ENCODE peak calls at places on chromosome 1, in four cellular contexts. M, O, L and F are unnamed samples.

GRCh38 chr1:66652556-66652955 is 99.7 kb upstream of the DYNLT5 start:
- DNase-seq in L (no peak), M (no peak), O (no peak), F (peak; percentile 26)

GRCh38 chr1:154896811-154897286 is 26.8 kb upstream of the KCNN3 start:
- DNase-seq in O (no peak), M (no peak), L (no peak), F (peak; percentile 12)

GRCh38 chr1:230753586-230754251 is 6.5 kb downstream of the CAPN9 start:
- DNase-seq in O (no peak), M (peak; percentile 92), L (peak; percentile 46), F (peak; percentile 63)

GRCh38 chr1:114729782-114730181 is 13.2 kb upstream of the NRAS start:
- DNase-seq in L (no peak), M (no peak), O (no peak), F (no peak)

GRCh38 chr1:204335085-204335484 is 24.6 kb downstream of the PLEKHA6 start:
- DNase-seq in O (no peak), L (no peak), M (no peak), F (no peak)

GRCh38 chr1:36322786-36323635 is 434 bp downstream of the EVA1B start:
- DNase-seq in M (no peak), O (no peak), L (no peak), F (no peak)

GRCh38 chr1:30965914-30966313 is 57.4 kb upstream of the SDC3 start:
- DNase-seq in O (no peak), L (no peak), M (no peak), F (no peak)

GRCh38 chr1:42392923-42393848 is 12.6 kb downstream of the RIMKLA start:
- DNase-seq in O (no peak), M (no peak), L (no peak), F (no peak)

GRCh38 chr1:228333739-228334115 is 72.9 kb downstream of the TRIM11 start:
- DNase-seq in L (no peak), O (no peak), M (no peak), F (no peak)

GRCh38 chr1:147721711-147722110 is 38.7 kb downstream of the GJA5 start:
- DNase-seq in M (no peak), O (no peak), L (peak; percentile 92), F (no peak)

GRCh38 chr1:177138347-177138746 is 26.2 kb downstream of the ASTN1 start:
- DNase-seq in L (no peak), M (no peak), O (no peak), F (no peak)

GRCh38 chr1:235873045-235873444 is 6.3 kb upstream of the LYST start:
- DNase-seq in O (no peak), M (no peak), L (no peak), F (no peak)

GRCh38 chr1:246517391-246517790 is 10.3 kb upstream of the SMYD3 start:
- DNase-seq in O (no peak), M (no peak), L (no peak), F (no peak)

GRCh38 chr1:212606042-212606733 is 2.4 kb upstream of the ATF3 start:
- DNase-seq in M (no peak), O (no peak), L (peak; percentile 13), F (no peak)

GRCh38 chr1:195766709-195767108 is 841.5 kb downstream of the KCNT2 start:
- DNase-seq in M (no peak), O (no peak), L (peak; percentile 53), F (no peak)